ENCODE peak calls at places on chromosomes 16 and 17, in ten cellular contexts. F is adrenal gland; R is esophagus squamous epithelium; H is cardiac muscle cell; I is uterus; P is GM23248; Q is RWPE1; M is neural progenitor cell; Y is CD8-positive, alpha-beta memory T cell; N is neuronal stem cell. G is an unnamed sample.

GRCh38 chr17:51188321-51188853 is 22.2 kb downstream of the NME2 start:
- DNase-seq in F (no peak), R (no peak), H (no peak), I (no peak), P (no peak), Q (no peak), M (no peak), Y (no peak), N (no peak), G (no peak)

GRCh38 chr16:89322381-89323119 is 105.0 kb downstream of the ZNF778 start:
- DNase-seq in F (peak), R (no peak), H (peak), I (peak), P (peak), Q (no peak), M (peak), Y (no peak), N (no peak), G (peak)

GRCh38 chr17:18235743-18236256 is 10.4 kb downstream of the LLGL1 start:
- DNase-seq in F (peak), R (no peak), H (peak), I (no peak), P (peak), Q (peak), M (no peak), Y (no peak), N (no peak), G (no peak)

GRCh38 chr17:14084955-14085354 is 15.7 kb downstream of the COX10 start:
- DNase-seq in F (no peak), R (no peak), H (no peak), I (no peak), P (no peak), Q (no peak), M (no peak), Y (no peak), N (no peak), G (no peak)

GRCh38 chr16:49810769-49811315 is 45.1 kb downstream of the ZNF423 start:
- DNase-seq in F (no peak), R (no peak), H (no peak), I (no peak), P (no peak), Q (no peak), M (no peak), Y (no peak), N (no peak), G (no peak)

GRCh38 chr16:72104905-72105304 is 11.3 kb downstream of the DHX38 start:
- DNase-seq in F (no peak), R (no peak), H (no peak), I (no peak), P (no peak), Q (no peak), M (no peak), Y (no peak), N (no peak), G (no peak)

GRCh38 chr16:30924797-30925645 is 1.6 kb downstream of the FBXL19 start:
- DNase-seq in F (no peak), R (no peak), H (no peak), I (no peak), P (peak), Q (no peak), M (peak), Y (no peak), N (no peak), G (no peak)

GRCh38 chr16:80804451-80805383 is at the start of gene CDYL2:
- DNase-seq in F (peak), R (no peak), H (peak), I (no peak), P (peak), Q (peak), M (peak), Y (no peak), N (peak), G (peak)

GRCh38 chr16:89869911-89870310 is 3.5 kb upstream of the TCF25 start:
- DNase-seq in F (no peak), R (no peak), H (no peak), I (no peak), P (no peak), Q (no peak), M (no peak), Y (no peak), N (no peak), G (no peak)

GRCh38 chr17:59651346-59651745 is 31.7 kb downstream of the CLTC start:
- DNase-seq in F (no peak), R (no peak), H (peak), I (no peak), P (peak), Q (no peak), M (no peak), Y (peak), N (no peak), G (no peak)

GRCh38 chr17:31690118-31690517 is 168.9 kb downstream of the COPRS start:
- DNase-seq in F (no peak), R (no peak), H (no peak), I (no peak), P (peak), Q (no peak), M (no peak), Y (no peak), N (no peak), G (no peak)

GRCh38 chr17:39114744-39115534 is 36.5 kb downstream of the PLXDC1 start:
- DNase-seq in F (no peak), R (no peak), H (peak), I (peak), P (peak), Q (no peak), M (no peak), Y (no peak), N (no peak), G (no peak)

GRCh38 chr17:3695723-3696411 is at the start of gene P2RX5:
- DNase-seq in F (no peak), R (no peak), H (peak), I (no peak), P (peak), Q (no peak), M (peak), Y (peak), N (peak), G (no peak)

GRCh38 chr16:28491080-28491969 is 549 bp downstream of the CLN3 start:
- DNase-seq in F (peak), R (no peak), H (peak), I (peak), P (peak), Q (peak), M (peak), Y (peak), N (peak), G (peak)

GRCh38 chr17:2233441-2233947 is 70.1 kb downstream of the SMG6 start:
- DNase-seq in F (no peak), R (no peak), H (peak), I (no peak), P (peak), Q (no peak), M (no peak), Y (no peak), N (no peak), G (peak)

DNA sequence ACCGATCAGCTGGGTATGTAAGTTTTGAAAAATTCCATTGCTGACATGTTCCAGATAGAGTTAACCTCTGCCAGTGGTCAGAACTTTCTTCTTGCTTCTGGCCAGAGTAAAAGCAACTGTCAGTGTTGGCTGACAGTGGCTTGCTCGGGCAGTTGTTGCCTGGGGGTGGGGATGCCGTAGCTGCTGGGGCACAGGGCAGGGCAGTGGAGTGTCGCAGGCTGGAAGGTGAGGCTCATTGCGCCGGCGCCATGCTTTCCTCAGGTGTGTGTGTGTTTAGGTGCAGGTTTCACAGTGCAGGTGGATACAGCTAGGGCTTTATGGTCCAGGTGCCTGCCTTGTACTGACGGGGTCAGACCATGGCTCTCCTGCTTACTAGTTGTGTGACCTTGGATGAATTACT is 156.3 kb downstream of the SNX29 start:
- DNase-seq in F (no peak), R (no peak), H (no peak), I (no peak), P (no peak), Q (no peak), M (no peak), Y (no peak), N (no peak), G (no peak)
- H3K27ac ChIP-seq in F (no peak), R (no peak), H (peak), I (no peak), P (no peak), Q (no peak), M (no peak), Y (no peak), N (no peak), G (no peak)

DNA sequence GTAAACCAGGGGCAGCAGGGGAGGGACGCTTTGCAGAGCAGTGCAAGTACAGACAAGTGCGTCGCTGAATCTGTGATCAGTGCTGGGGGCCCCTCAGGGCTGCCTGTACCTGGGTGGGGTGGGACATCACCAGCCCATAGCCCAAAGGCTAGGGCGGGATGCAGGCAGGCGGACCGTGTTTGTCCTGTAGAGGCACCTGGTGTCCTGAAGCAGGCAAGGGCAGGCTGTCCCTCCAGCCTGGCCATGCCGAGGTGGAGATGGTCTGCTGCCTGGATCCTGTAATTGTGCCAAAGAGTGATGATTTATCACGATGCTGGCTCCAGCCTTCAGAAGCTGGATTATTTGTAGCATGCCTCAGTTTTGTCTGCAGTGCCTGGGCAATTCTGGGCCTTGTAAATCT is 137.9 kb upstream of the GSE1 start:
- DNase-seq in F (peak), R (no peak), H (no peak), I (peak), P (peak), Q (no peak), M (no peak), Y (no peak), N (no peak), G (no peak)
- H3K27ac ChIP-seq in F (peak), R (no peak), H (peak), I (peak), P (no peak), Q (peak), M (no peak), Y (no peak), N (no peak), G (no peak)

GRCh38 chr17:75808549-75808904 is 23.9 kb downstream of the UNK start:
- DNase-seq in F (no peak), R (no peak), H (no peak), I (no peak), P (no peak), Q (no peak), M (no peak), Y (no peak), N (no peak), G (no peak)
- H3K27ac ChIP-seq in F (no peak), R (peak), H (peak), I (peak), P (peak), Q (peak), M (no peak), Y (no peak), N (no peak), G (no peak)

GRCh38 chr16:4893103-4893862 is 43.7 kb downstream of the PPL start:
- DNase-seq in F (no peak), R (no peak), H (no peak), I (no peak), P (no peak), Q (no peak), M (no peak), Y (no peak), N (no peak), G (no peak)
- H3K27ac ChIP-seq in F (no peak), R (no peak), H (no peak), I (no peak), P (no peak), Q (peak), M (no peak), Y (no peak), N (no peak), G (no peak)

GRCh38 chr17:57485916-57486315 is 229.6 kb downstream of the MSI2 start:
- DNase-seq in F (no peak), R (no peak), H (no peak), I (no peak), P (no peak), Q (no peak), M (no peak), Y (no peak), N (no peak), G (no peak)
- H3K27ac ChIP-seq in F (no peak), R (no peak), H (no peak), I (peak), P (no peak), Q (no peak), M (peak), Y (no peak), N (peak), G (no peak)

G was measured in A673.